ENCODE peak calls at places on chromosomes 13 and 19, in ten cellular contexts. K is CD4-positive, alpha-beta T cell; X is CD4-positive, CD25-positive, alpha-beta regulatory T cell; M is heart right ventricle; E is heart left ventricle; Q is Right ventricle myocardium superior; T is activated CD8-positive, alpha-beta memory T cell treated with anti-CD3 and anti-CD28 coated beads, Interleukin-2, amount 10 ng/mL, durations not matched to agents 7 days and 5 days; A is psoas muscle; B is A549; C is aorta. Z is an unnamed sample.

GRCh38 chr13:111187879-111188643 is 73.0 kb downstream of the ARHGEF7 start:
- ATAC-seq in K (no peak), X (no peak), M (peak; percentile 31), E (peak; percentile 52), Q (peak; percentile 26), T (peak; percentile 8), A (peak; percentile 80), B (no peak), C (peak; percentile 69), Z (no peak)

GRCh38 chr13:42594577-42595571 is 20.9 kb downstream of the TNFSF11 start:
- ATAC-seq in K (no peak), X (no peak), M (no peak), E (peak; percentile 50), Q (peak; percentile 85), T (peak; percentile 47), A (peak; percentile 83), B (peak; percentile 68), C (peak; percentile 73), Z (peak; percentile 68)

GRCh38 chr13:23723463-23723862 is 153.3 kb downstream of the TNFRSF19 start:
- ATAC-seq in K (no peak), X (no peak), M (peak; percentile 39), E (no peak), Q (peak; percentile 38), T (no peak), A (no peak), B (no peak), C (peak; percentile 44), Z (no peak)

GRCh38 chr13:50969691-50970090 is 60.1 kb downstream of the RNASEH2B start:
- ATAC-seq in K (no peak), X (no peak), M (no peak), E (no peak), Q (peak; percentile 41), T (peak; percentile 78), A (no peak), B (peak; percentile 48), C (no peak), Z (no peak)

GRCh38 chr13:83890358-83890757 is 8.1 kb upstream of the SLITRK1 start:
- ATAC-seq in K (no peak), X (no peak), M (no peak), E (no peak), Q (no peak), T (no peak), A (no peak), B (no peak), C (no peak), Z (no peak)

GRCh38 chr19:2863818-2864217 is 3.3 kb upstream of the ZNF556 start:
- ATAC-seq in K (no peak), X (no peak), M (no peak), E (peak; percentile 73), Q (no peak), T (no peak), A (no peak), B (no peak), C (no peak), Z (no peak)

GRCh38 chr13:34971473-34971872 is 29.4 kb downstream of the NBEA start:
- ATAC-seq in K (no peak), X (no peak), M (no peak), E (no peak), Q (no peak), T (no peak), A (no peak), B (no peak), C (no peak), Z (no peak)

GRCh38 chr13:70391678-70392077 is 283.4 kb upstream of the KLHL1 start:
- ATAC-seq in K (no peak), X (no peak), M (no peak), E (no peak), Q (no peak), T (no peak), A (no peak), B (no peak), C (no peak), Z (no peak)

GRCh38 chr19:41376998-41377365 is 649 bp downstream of the TMEM91 start:
- ATAC-seq in K (peak; percentile 45), X (peak; percentile 37), M (no peak), E (peak; percentile 13), Q (no peak), T (peak; percentile 28), A (no peak), B (peak; percentile 35), C (peak; percentile 8), Z (peak; percentile 43)

GRCh38 chr13:94431987-94432386 is 47.5 kb downstream of the DCT start:
- ATAC-seq in K (no peak), X (no peak), M (no peak), E (no peak), Q (no peak), T (peak; percentile 61), A (no peak), B (no peak), C (no peak), Z (no peak)

GRCh38 chr19:468587-469256 is 7.9 kb upstream of the SHC2 start:
- ATAC-seq in K (no peak), X (no peak), M (no peak), E (no peak), Q (no peak), T (no peak), A (no peak), B (no peak), C (no peak), Z (no peak)

GRCh38 chr19:51354742-51355148 is 11.4 kb downstream of the ETFB start:
- ATAC-seq in K (peak; percentile 96), X (peak; percentile 53), M (no peak), E (no peak), Q (no peak), T (peak; percentile 70), A (no peak), B (no peak), C (no peak), Z (no peak)

GRCh38 chr13:31885994-31886393 is 145.6 kb upstream of the FRY start:
- ATAC-seq in K (no peak), X (no peak), M (peak; percentile 76), E (peak; percentile 76), Q (peak; percentile 60), T (no peak), A (peak; percentile 32), B (no peak), C (no peak), Z (no peak)

GRCh38 chr19:4089400-4089908 is 22.8 kb upstream of the ZBTB7A start:
- ATAC-seq in K (peak; percentile 47), X (peak; percentile 19), M (peak; percentile 63), E (peak; percentile 51), Q (peak; percentile 45), T (peak; percentile 77), A (peak; percentile 31), B (no peak), C (peak; percentile 45), Z (peak; percentile 58)

GRCh38 chr13:103568314-103568713 is 502.1 kb upstream of the SLC10A2 start:
- ATAC-seq in K (no peak), X (no peak), M (no peak), E (no peak), Q (no peak), T (no peak), A (no peak), B (no peak), C (no peak), Z (no peak)

GRCh38 chr13:107912745-107913144 is 302.6 kb downstream of the LIG4 start:
- ATAC-seq in K (no peak), X (no peak), M (no peak), E (no peak), Q (no peak), T (no peak), A (no peak), B (no peak), C (no peak), Z (no peak)

GRCh38 chr19:53078668-53079067 is 24.6 kb downstream of the ZNF160 start:
- ATAC-seq in K (no peak), X (no peak), M (peak; percentile 83), E (peak; percentile 74), Q (peak; percentile 40), T (no peak), A (peak; percentile 26), B (no peak), C (no peak), Z (no peak)

GRCh38 chr13:25137624-25137892 is 34.5 kb downstream of the AMER2 start:
- ATAC-seq in K (no peak), X (no peak), M (no peak), E (no peak), Q (no peak), T (no peak), A (no peak), B (no peak), C (no peak), Z (no peak)

GRCh38 chr13:77528834-77529500 is 6.5 kb upstream of the SCEL start:
- ATAC-seq in K (no peak), X (no peak), M (no peak), E (no peak), Q (no peak), T (peak; percentile 9), A (no peak), B (no peak), C (no peak), Z (peak; percentile 48)

GRCh38 chr13:40375522-40376171 is 290.8 kb downstream of the FOXO1 start:
- ATAC-seq in K (no peak), X (no peak), M (peak; percentile 85), E (peak; percentile 85), Q (peak; percentile 91), T (no peak), A (peak; percentile 47), B (no peak), C (no peak), Z (no peak)